ENCODE peak calls at places on chromosomes 13 and 19, in five cellular contexts. H, Y, U, K and R are unnamed samples.

GRCh38 chr19:54440641-54441040 is 8.4 kb upstream of the LENG8 start:
- DNase-seq in H (no peak), Y (no peak), U (no peak), K (no peak), R (no peak)

GRCh38 chr13:49670828-49671227 is 20.5 kb downstream of the EBPL start:
- DNase-seq in H (no peak), Y (no peak), U (no peak), K (no peak), R (no peak)

GRCh38 chr19:43618921-43619261 is 538 bp downstream of the ZNF428 start:
- DNase-seq in H (peak; percentile 73), Y (no peak), U (no peak), K (no peak), R (no peak)

GRCh38 chr19:7287716-7288115 is 6.5 kb downstream of the INSR start:
- DNase-seq in H (no peak), Y (no peak), U (no peak), K (peak; percentile 84), R (no peak)

GRCh38 chr19:31946491-31946890 is 398.9 kb upstream of the ZNF507 start:
- DNase-seq in H (no peak), Y (no peak), U (no peak), K (no peak), R (no peak)

GRCh38 chr19:40594251-40594650 is 6.9 kb upstream of the LTBP4 start:
- DNase-seq in H (no peak), Y (no peak), U (peak; percentile 55), K (no peak), R (no peak)

GRCh38 chr19:4867534-4868285 is at the start of gene PLIN3:
- DNase-seq in H (peak; percentile 95), Y (peak; percentile 98), U (peak; percentile 100), K (peak; percentile 92), R (peak; percentile 89)

GRCh38 chr13:32036762-32037161 is 5.2 kb downstream of the FRY start:
- DNase-seq in H (no peak), Y (no peak), U (no peak), K (no peak), R (no peak)

GRCh38 chr19:56348289-56348877 is 33.7 kb upstream of the ZSCAN5A start:
- DNase-seq in H (no peak), Y (no peak), U (no peak), K (no peak), R (no peak)

GRCh38 chr19:1747285-1748114 is 5.8 kb upstream of the ONECUT3 start:
- DNase-seq in H (no peak), Y (no peak), U (peak; percentile 91), K (peak; percentile 96), R (no peak)

GRCh38 chr13:90049989-90050671 is 1297.4 kb upstream of the MIR17HG start:
- DNase-seq in H (no peak), Y (no peak), U (no peak), K (no peak), R (no peak)

GRCh38 chr19:49997709-49998108 is 27.5 kb downstream of the VRK3 start:
- DNase-seq in H (no peak), Y (no peak), U (peak; percentile 79), K (peak; percentile 44), R (no peak)

GRCh38 chr13:32203736-32204135 is 111.4 kb downstream of the ZAR1L start:
- DNase-seq in H (no peak), Y (no peak), U (no peak), K (no peak), R (no peak)

GRCh38 chr13:55483626-55484158 is 1657.0 kb upstream of the PRR20A start:
- DNase-seq in H (no peak), Y (no peak), U (no peak), K (no peak), R (no peak)

GRCh38 chr13:113273856-113274590 is 23.0 kb upstream of the LAMP1 start:
- DNase-seq in H (no peak), Y (no peak), U (no peak), K (peak; percentile 54), R (no peak)

GRCh38 chr13:45206340-45206739 is 5.5 kb upstream of the KCTD4 start:
- DNase-seq in H (no peak), Y (no peak), U (no peak), K (peak; percentile 92), R (no peak)

GRCh38 chr19:41795031-41795461 is 1.3 kb upstream of the CEACAM3 start:
- DNase-seq in H (peak; percentile 12), Y (peak; percentile 26), U (peak; percentile 34), K (peak; percentile 34), R (no peak)

GRCh38 chr19:49528211-49528771 is 488 bp downstream of the RCN3 start:
- DNase-seq in H (no peak), Y (peak; percentile 57), U (peak; percentile 10), K (no peak), R (no peak)

GRCh38 chr19:54218960-54219661 is 3.7 kb downstream of the LILRB3 start:
- DNase-seq in H (no peak), Y (no peak), U (no peak), K (no peak), R (no peak)

GRCh38 chr19:1754651-1755466 is 1.6 kb downstream of the ONECUT3 start:
- DNase-seq in H (no peak), Y (no peak), U (no peak), K (no peak), R (no peak)